ENCODE peak calls at places on chromosomes 11 and 22, in ten cellular contexts. F, J, V, Z, M, R, I, K, Q and S are unnamed samples.

GRCh38 chr22:38172016-38172431 is 9.6 kb downstream of the PLA2G6 start:
- DNase-seq in F (no peak), J (no peak), V (no peak), Z (no peak), M (no peak), R (no peak), I (no peak), K (no peak), Q (peak), S (no peak)

GRCh38 chr11:112852141-112852853 is 108.9 kb upstream of the NCAM1 start:
- DNase-seq in F (no peak), J (no peak), V (no peak), Z (peak), M (no peak), R (no peak), I (no peak), K (no peak), Q (no peak), S (no peak)

GRCh38 chr11:113147249-113147648 is 167.1 kb upstream of the TTC12 start:
- DNase-seq in F (no peak), J (no peak), V (peak), Z (no peak), M (no peak), R (no peak), I (no peak), K (no peak), Q (no peak), S (no peak)

GRCh38 chr11:47376543-47377371 is 1.6 kb downstream of the SPI1 start:
- DNase-seq in F (no peak), J (no peak), V (no peak), Z (no peak), M (no peak), R (peak), I (no peak), K (no peak), Q (no peak), S (no peak)

GRCh38 chr22:47013861-47014635 is 251.6 kb downstream of the TBC1D22A start:
- DNase-seq in F (no peak), J (no peak), V (no peak), Z (no peak), M (no peak), R (no peak), I (no peak), K (no peak), Q (no peak), S (no peak)

GRCh38 chr11:15818132-15818842 is 538.1 kb downstream of the SOX6 start:
- DNase-seq in F (no peak), J (no peak), V (no peak), Z (no peak), M (no peak), R (no peak), I (no peak), K (no peak), Q (no peak), S (no peak)

GRCh38 chr22:47275479-47276218 is 513.2 kb downstream of the TBC1D22A start:
- DNase-seq in F (no peak), J (no peak), V (no peak), Z (no peak), M (no peak), R (no peak), I (no peak), K (no peak), Q (no peak), S (no peak)

GRCh38 chr11:103929168-103929903 is 107.1 kb upstream of the DDI1 start:
- DNase-seq in F (no peak), J (no peak), V (no peak), Z (no peak), M (no peak), R (no peak), I (no peak), K (no peak), Q (no peak), S (no peak)

GRCh38 chr11:118310781-118311485 is 6.4 kb downstream of the CD3E start:
- DNase-seq in F (no peak), J (no peak), V (no peak), Z (no peak), M (no peak), R (no peak), I (no peak), K (no peak), Q (no peak), S (no peak)

GRCh38 chr22:47128216-47129215 is 366.1 kb downstream of the TBC1D22A start:
- DNase-seq in F (no peak), J (no peak), V (no peak), Z (no peak), M (no peak), R (no peak), I (no peak), K (no peak), Q (no peak), S (no peak)

GRCh38 chr11:46134061-46134460 is 12.8 kb upstream of the PHF21A start:
- DNase-seq in F (no peak), J (no peak), V (no peak), Z (no peak), M (no peak), R (no peak), I (no peak), K (no peak), Q (no peak), S (no peak)

GRCh38 chr11:29962243-29962642 is 54.6 kb downstream of the KCNA4 start:
- DNase-seq in F (peak), J (no peak), V (no peak), Z (no peak), M (no peak), R (no peak), I (no peak), K (no peak), Q (no peak), S (no peak)

GRCh38 chr11:62025429-62026105 is 58.1 kb upstream of the FTH1 start:
- DNase-seq in F (peak), J (peak), V (no peak), Z (peak), M (no peak), R (peak), I (peak), K (peak), Q (peak), S (peak)

GRCh38 chr11:12189543-12190235 is 79.3 kb downstream of the MICAL2 start:
- DNase-seq in F (no peak), J (no peak), V (peak), Z (no peak), M (no peak), R (no peak), I (peak), K (no peak), Q (no peak), S (no peak)

GRCh38 chr11:65260756-65261590 is 789 bp upstream of the POLA2 start:
- DNase-seq in F (no peak), J (no peak), V (no peak), Z (no peak), M (no peak), R (no peak), I (no peak), K (no peak), Q (no peak), S (no peak)

GRCh38 chr22:21942407-21942895 is 10.2 kb downstream of the PPM1F start:
- DNase-seq in F (peak), J (no peak), V (no peak), Z (peak), M (peak), R (peak), I (no peak), K (peak), Q (peak), S (no peak)

GRCh38 chr11:70772950-70773349 is 374.6 kb downstream of the CTTN start:
- DNase-seq in F (no peak), J (no peak), V (no peak), Z (no peak), M (no peak), R (no peak), I (no peak), K (no peak), Q (no peak), S (peak)

GRCh38 chr22:36946436-36947158 is 33.2 kb downstream of the CSF2RB start:
- DNase-seq in F (no peak), J (no peak), V (no peak), Z (no peak), M (no peak), R (no peak), I (no peak), K (no peak), Q (no peak), S (no peak)

GRCh38 chr11:35073691-35074382 is 65.1 kb upstream of the CD44 start:
- DNase-seq in F (no peak), J (no peak), V (no peak), Z (peak), M (no peak), R (no peak), I (no peak), K (no peak), Q (peak), S (no peak)

GRCh38 chr11:119417726-119418540 is 5.0 kb downstream of the THY1 start:
- DNase-seq in F (no peak), J (no peak), V (no peak), Z (peak), M (no peak), R (no peak), I (no peak), K (peak), Q (peak), S (no peak)